ENCODE peak calls at places on chromosome 20, in ten cellular contexts. J, R, D, B, M, W, T, K, L and V are unnamed samples.
A peak's percentile ranks its signal among the peaks of the same experiment; 100 is the strongest.

GRCh38 chr20:24756292-24757025 is 192.6 kb upstream of the CST7 start:
- DNase-seq in J (no peak), R (no peak), D (no peak), B (no peak), M (no peak), W (no peak), T (no peak), K (no peak), L (no peak), V (no peak)

GRCh38 chr20:19913927-19914614 is 103.1 kb upstream of the NAA20 start:
- DNase-seq in J (no peak), R (no peak), D (no peak), B (no peak), M (no peak), W (peak; percentile 51), T (no peak), K (no peak), L (no peak), V (no peak)

GRCh38 chr20:50285376-50286173 is 94.9 kb downstream of the CEBPB start:
- DNase-seq in J (no peak), R (peak; percentile 44), D (no peak), B (peak; percentile 78), M (peak; percentile 44), W (peak; percentile 86), T (no peak), K (no peak), L (no peak), V (peak; percentile 63)

GRCh38 chr20:25054995-25055629 is 2.8 kb downstream of the ACSS1 start:
- DNase-seq in J (peak; percentile 13), R (no peak), D (no peak), B (no peak), M (peak; percentile 18), W (peak; percentile 13), T (peak; percentile 73), K (peak; percentile 61), L (no peak), V (peak; percentile 21)

GRCh38 chr20:5168582-5169396 is 42.0 kb downstream of the CDS2 start:
- DNase-seq in J (no peak), R (peak; percentile 79), D (no peak), B (peak; percentile 23), M (peak; percentile 69), W (peak; percentile 38), T (peak; percentile 76), K (no peak), L (no peak), V (no peak)

GRCh38 chr20:25278636-25279361 is 30.9 kb downstream of the PYGB start:
- DNase-seq in J (peak; percentile 6), R (no peak), D (no peak), B (peak; percentile 5), M (peak; percentile 24), W (no peak), T (peak; percentile 62), K (no peak), L (no peak), V (peak; percentile 26)

GRCh38 chr20:59020938-59021551 is 1.8 kb downstream of the TUBB1 start:
- DNase-seq in J (no peak), R (no peak), D (no peak), B (no peak), M (no peak), W (peak; percentile 56), T (no peak), K (no peak), L (peak; percentile 87), V (no peak)

GRCh38 chr20:33301192-33301930 is 18.3 kb downstream of the BPIFB1 start:
- DNase-seq in J (no peak), R (peak; percentile 19), D (no peak), B (no peak), M (no peak), W (no peak), T (no peak), K (no peak), L (no peak), V (no peak)

GRCh38 chr20:19451591-19452295 is 239.3 kb downstream of the SLC24A3 start:
- DNase-seq in J (no peak), R (no peak), D (no peak), B (no peak), M (no peak), W (no peak), T (no peak), K (peak; percentile 8), L (no peak), V (no peak)

GRCh38 chr20:37357481-37358365 is 11.8 kb downstream of the SRC start:
- DNase-seq in J (no peak), R (no peak), D (no peak), B (no peak), M (no peak), W (no peak), T (peak; percentile 57), K (no peak), L (no peak), V (no peak)

GRCh38 chr20:18103497-18103896 is 34.2 kb upstream of the KAT14 start:
- DNase-seq in J (no peak), R (no peak), D (no peak), B (no peak), M (no peak), W (no peak), T (no peak), K (peak; percentile 23), L (no peak), V (no peak)

GRCh38 chr20:58208944-58209343 is 19.5 kb downstream of the ANKRD60 start:
- DNase-seq in J (no peak), R (no peak), D (no peak), B (no peak), M (no peak), W (no peak), T (peak; percentile 47), K (no peak), L (no peak), V (no peak)

GRCh38 chr20:24661255-24661654 is 191.8 kb downstream of the SYNDIG1 start:
- DNase-seq in J (no peak), R (no peak), D (no peak), B (no peak), M (no peak), W (no peak), T (no peak), K (no peak), L (no peak), V (no peak)

GRCh38 chr20:10781526-10781925 is 107.7 kb upstream of the JAG1 start:
- DNase-seq in J (no peak), R (no peak), D (no peak), B (no peak), M (no peak), W (no peak), T (no peak), K (no peak), L (no peak), V (no peak)

GRCh38 chr20:21571841-21572690 is 58.2 kb upstream of the NKX2-2 start:
- DNase-seq in J (no peak), R (peak; percentile 40), D (no peak), B (no peak), M (no peak), W (no peak), T (no peak), K (peak; percentile 10), L (peak; percentile 26), V (no peak)

GRCh38 chr20:32068174-32068573 is 16.1 kb downstream of the HCK start:
- DNase-seq in J (no peak), R (no peak), D (no peak), B (no peak), M (no peak), W (no peak), T (no peak), K (no peak), L (no peak), V (no peak)

GRCh38 chr20:21360686-21361085 is 36.6 kb downstream of the NKX2-4 start:
- DNase-seq in J (no peak), R (no peak), D (no peak), B (no peak), M (no peak), W (peak; percentile 40), T (no peak), K (no peak), L (no peak), V (no peak)

GRCh38 chr20:10551732-10552724 is 116.9 kb downstream of the SLX4IP start:
- DNase-seq in J (no peak), R (no peak), D (no peak), B (no peak), M (no peak), W (no peak), T (no peak), K (no peak), L (no peak), V (no peak)

GRCh38 chr20:39264506-39265172 is 302.5 kb downstream of the DHX35 start:
- DNase-seq in J (peak; percentile 42), R (peak; percentile 46), D (peak; percentile 41), B (no peak), M (peak; percentile 69), W (peak; percentile 71), T (peak; percentile 82), K (peak; percentile 69), L (peak; percentile 70), V (peak; percentile 40)

GRCh38 chr20:41124451-41125094 is 12.8 kb upstream of the PLCG1 start:
- DNase-seq in J (peak; percentile 64), R (no peak), D (no peak), B (no peak), M (no peak), W (no peak), T (no peak), K (peak; percentile 90), L (no peak), V (no peak)
- H3K36me3 ChIP-seq in J (no peaks in the 10 kb centered on the region), R (peaks cover 80% of the 10 kb centered on the region), D (peaks cover 67% of the 10 kb centered on the region), B (no peaks in the 10 kb centered on the region), M (peaks cover 75% of the 10 kb centered on the region), W (peaks cover 56% of the 10 kb centered on the region), T (peaks cover 14% of the 10 kb centered on the region), K (peaks cover 37% of the 10 kb centered on the region), L (peaks cover 62% of the 10 kb centered on the region), V (peaks cover under 1% of the 10 kb centered on the region)

GRCh38 chr20:63908008-63908682 is 13.2 kb downstream of the DNAJC5 start:
- DNase-seq in J (peak; percentile 80), R (no peak), D (no peak), B (no peak), M (no peak), W (no peak), T (no peak), K (peak; percentile 93), L (no peak), V (no peak)
- H3K4me1 ChIP-seq in J (peaks cover 15% of the 10 kb centered on the region), R (no peaks in the 10 kb centered on the region), D (peaks cover 5% of the 10 kb centered on the region), B (peaks cover 4% of the 10 kb centered on the region), M (peaks cover 62% of the 10 kb centered on the region), W (peaks cover 4% of the 10 kb centered on the region), T (no peaks in the 10 kb centered on the region), K (no peaks in the 10 kb centered on the region), L (no peaks in the 10 kb centered on the region), V (peaks cover 96% of the 10 kb centered on the region)

DNA sequence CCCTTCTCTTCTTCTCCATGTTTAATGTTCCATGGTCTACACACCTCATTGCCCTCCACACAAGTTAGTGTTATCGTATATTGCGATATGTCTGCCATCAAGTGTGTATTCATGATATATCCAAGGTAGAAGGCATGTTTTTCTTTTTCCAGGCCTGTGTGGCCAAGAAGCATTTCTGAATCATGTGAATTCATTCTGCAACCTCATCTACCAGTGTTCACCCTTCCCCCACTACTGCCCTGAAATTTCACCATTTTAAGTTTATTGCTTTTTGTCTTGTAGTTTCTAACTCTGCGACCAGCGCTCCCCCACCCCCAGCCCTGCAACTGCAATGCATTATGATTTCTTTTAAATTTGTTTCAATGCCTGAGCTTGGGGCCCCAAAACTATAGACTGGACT is 618.0 kb upstream of the FLRT3 start:
- DNase-seq in J (no peak), R (no peak), D (no peak), B (no peak), M (no peak), W (no peak), T (no peak), K (no peak), L (no peak), V (no peak)
- H3K36me3 ChIP-seq in J (no peaks in the 10 kb centered on the region), R (no peaks in the 10 kb centered on the region), D (no peaks in the 10 kb centered on the region), B (no peaks in the 10 kb centered on the region), M (no peaks in the 10 kb centered on the region), W (no peaks in the 10 kb centered on the region), T (no peaks in the 10 kb centered on the region), K (no peaks in the 10 kb centered on the region), L (no peaks in the 10 kb centered on the region), V (no peaks in the 10 kb centered on the region)

GRCh38 chr20:62931464-62931863 is 5.2 kb upstream of the DIDO1 start:
- DNase-seq in J (no peak), R (no peak), D (no peak), B (no peak), M (no peak), W (no peak), T (peak; percentile 51), K (no peak), L (no peak), V (no peak)
- H3K4me1 ChIP-seq in J (peaks cover 30% of the 10 kb centered on the region), R (peaks cover 90% of the 10 kb centered on the region), D (peaks cover 38% of the 10 kb centered on the region), B (peaks cover 21% of the 10 kb centered on the region), M (peaks cover 61% of the 10 kb centered on the region), W (peaks cover 18% of the 10 kb centered on the region), T (peaks cover 1% of the 10 kb centered on the region), K (peaks cover 17% of the 10 kb centered on the region), L (peaks cover 47% of the 10 kb centered on the region), V (peaks cover 22% of the 10 kb centered on the region)